ENCODE peak calls at places on chromosomes 11 and 22, in four cellular contexts. D is activated T-cell treated with anti-CD3 and anti-CD28 coated beads, Interleukin-2, amount 50 U/mL, for 4 hours; B is NCI-H345; M is NCI-H1436. V is an unnamed sample.

GRCh38 chr22:45537734-45538181 is 35.1 kb downstream of the FBLN1 start:
- DNase-seq in D (no peak), B (peak), M (peak), V (peak)

GRCh38 chr11:40867991-40868685 is 591.3 kb downstream of the LRRC4C start:
- DNase-seq in B (no peak), D (no peak), M (no peak), V (no peak)

GRCh38 chr11:2194877-2195755 is 23.5 kb upstream of the TH start:
- DNase-seq in D (peak), M (peak), B (peak), V (peak)

GRCh38 chr11:88482871-88483301 is 145.3 kb upstream of the CTSC start:
- DNase-seq in M (no peak), D (no peak), B (no peak), V (no peak)

GRCh38 chr11:130999992-131000770 is 83.9 kb upstream of the SNX19 start:
- DNase-seq in M (no peak), D (no peak), B (no peak), V (no peak)

GRCh38 chr22:46256358-46256958 is 6.4 kb upstream of the CDPF1 start:
- DNase-seq in D (no peak), B (no peak), M (no peak), V (no peak)

GRCh38 chr22:50601669-50602337 is 1.2 kb downstream of the MAPK8IP2 start:
- DNase-seq in M (no peak), B (no peak), D (no peak), V (no peak)

GRCh38 chr22:44668190-44668885 is 33.7 kb upstream of the PRR5 start:
- DNase-seq in D (peak), M (peak), B (no peak), V (peak)

GRCh38 chr22:22248878-22249277 is 4.3 kb downstream of the VPREB1 start:
- DNase-seq in B (no peak), M (no peak), D (no peak), V (no peak)

GRCh38 chr11:2248242-2248641 is 22.1 kb downstream of the ASCL2 start:
- DNase-seq in M (no peak), D (no peak), B (no peak), V (no peak)

GRCh38 chr11:11993814-11994213 is 14.6 kb downstream of the DKK3 start:
- DNase-seq in D (no peak), B (no peak), M (no peak), V (no peak)

GRCh38 chr22:35544810-35545209 is 4.2 kb downstream of the RASD2 start:
- DNase-seq in B (no peak), D (no peak), M (no peak), V (no peak)

GRCh38 chr11:134393638-134394037 is 18.4 kb downstream of the B3GAT1 start:
- DNase-seq in B (no peak), M (no peak), D (no peak), V (peak)

GRCh38 chr11:112025682-112026081 is 474 bp downstream of the DLAT start:
- DNase-seq in B (peak), M (no peak), D (no peak), V (no peak)

GRCh38 chr11:34524696-34525095 is 11.1 kb upstream of the ELF5 start:
- DNase-seq in M (no peak), B (no peak), D (no peak), V (no peak)

GRCh38 chr11:126162286-126163030 is 49.0 kb downstream of the RPUSD4 start:
- DNase-seq in D (no peak), M (no peak), B (no peak), V (peak)

GRCh38 chr11:8231979-8232378 is 31.7 kb downstream of the LMO1 start:
- DNase-seq in M (no peak), D (no peak), B (no peak), V (no peak)